ENCODE peak calls at places on chromosomes 4 and X, in nine cellular contexts. U is mesendoderm, D is activated B cell treated with CpG ODN at 0.5 μM for 24 hours, P is activated T-cell treated with anti-CD3 and anti-CD28 coated beads for 1 hour, H is WERI-Rb-1, C is SW480, R is fibroblast of the conjunctiva, J is T-cell, G is keratinocyte. K is an unnamed sample.

GRCh38 chrX:41827886-41828285 is 95.5 kb downstream of the CASK start:
- DNase-seq in U (peak), J (no peak), R (no peak), D (no peak), P (no peak), G (no peak), H (peak), C (no peak), K (no peak)

GRCh38 chr4:73451978-73452747 is 16.1 kb downstream of the AFP start:
- DNase-seq in G (no peak), H (no peak), U (no peak), C (no peak), J (no peak), D (no peak), P (no peak), R (no peak), K (no peak)

GRCh38 chr4:76302856-76303438 is 3.6 kb upstream of the STBD1 start:
- DNase-seq in R (no peak), G (no peak), D (no peak), H (no peak), C (no peak), U (no peak), P (no peak), J (no peak), K (no peak)

GRCh38 chr4:106522839-106523238 is 154.3 kb upstream of the GIMD1 start:
- DNase-seq in J (no peak), G (no peak), D (no peak), P (no peak), R (no peak), U (no peak), C (no peak), H (peak), K (no peak)

GRCh38 chr4:147157860-147158701 is 212.4 kb upstream of the TTC29 start:
- DNase-seq in D (no peak), G (no peak), R (no peak), C (peak), H (peak), J (no peak), P (no peak), U (peak), K (peak)

GRCh38 chr4:113358784-113359183 is 309.3 kb downstream of the ANK2 start:
- DNase-seq in U (peak), J (no peak), C (no peak), P (no peak), H (no peak), R (no peak), G (no peak), D (no peak), K (no peak)

GRCh38 chrX:24145340-24146186 is 4.0 kb upstream of the ZFX start:
- DNase-seq in R (no peak), D (no peak), J (no peak), G (no peak), P (no peak), U (no peak), C (no peak), H (no peak), K (no peak)

GRCh38 chr4:98746936-98747658 is 88.7 kb upstream of the TSPAN5 start:
- DNase-seq in J (no peak), H (peak), U (no peak), G (no peak), P (no peak), R (no peak), C (no peak), D (no peak), K (no peak)

GRCh38 chrX:97446298-97446882 is 562.7 kb downstream of the RPA4 start:
- DNase-seq in C (no peak), U (no peak), H (no peak), J (no peak), D (no peak), P (no peak), G (no peak), R (no peak), K (no peak)

GRCh38 chr4:762211-763190 is 56.9 kb downstream of the PCGF3 start:
- DNase-seq in R (no peak), H (peak), G (no peak), P (no peak), D (no peak), C (no peak), U (no peak), J (no peak), K (no peak)

GRCh38 chrX:101595739-101596419 is 21.9 kb downstream of the ARMCX6 start:
- DNase-seq in R (peak), U (peak), J (peak), C (peak), D (no peak), G (no peak), H (peak), P (peak), K (peak)

GRCh38 chr4:25925486-25926201 is 11.6 kb downstream of the SMIM20 start:
- DNase-seq in G (no peak), C (peak), U (peak), H (peak), J (no peak), D (no peak), R (no peak), P (no peak), K (no peak)

GRCh38 chr4:164734476-164734875 is 19.5 kb upstream of the SMIM31 start:
- DNase-seq in G (no peak), R (no peak), P (no peak), H (peak), C (no peak), J (no peak), D (no peak), U (no peak), K (peak)

GRCh38 chrX:150688911-150689451 is 4.2 kb upstream of the MTMR1 start:
- DNase-seq in H (no peak), J (no peak), C (peak), G (peak), U (peak), P (no peak), D (no peak), R (peak), K (peak)

GRCh38 chr4:3073158-3074077 is 920 bp downstream of the HTT-AS start:
- DNase-seq in U (no peak), H (peak), G (no peak), P (no peak), C (no peak), D (no peak), J (no peak), R (no peak), K (peak)

GRCh38 chrX:153469811-153470410 is 465 bp downstream of the HAUS7 start:
- DNase-seq in D (no peak), J (no peak), C (peak), U (peak), R (no peak), P (no peak), H (peak), G (no peak), K (peak)

GRCh38 chrX:78130396-78130795 is 9.1 kb downstream of the TAF9B start:
- DNase-seq in J (no peak), C (no peak), U (no peak), D (no peak), H (no peak), G (no peak), R (no peak), P (no peak), K (no peak)

GRCh38 chrX:72568406-72569092 is 4.1 kb downstream of the HDAC8 start:
- DNase-seq in C (no peak), D (no peak), H (no peak), R (peak), U (no peak), J (no peak), P (no peak), G (no peak), K (no peak)

GRCh38 chr4:53586121-53586816 is 5.0 kb downstream of the LNX1 start:
- DNase-seq in U (no peak), C (peak), R (peak), H (no peak), P (no peak), D (no peak), G (peak), J (no peak), K (peak)

GRCh38 chr4:107490116-107490515 is 229.9 kb downstream of the PAPSS1 start:
- DNase-seq in R (no peak), J (no peak), H (no peak), P (no peak), D (no peak), G (no peak), C (no peak), U (no peak), K (no peak)

GRCh38 chrX:129235903-129236302 is 287.4 kb downstream of the SMARCA1 start:
- DNase-seq in R (no peak), C (no peak), J (no peak), D (no peak), G (no peak), P (no peak), U (peak), H (peak), K (no peak)

GRCh38 chr4:153464068-153464467 is 2.1 kb upstream of the TMEM131L start:
- DNase-seq in D (no peak), J (no peak), H (no peak), G (no peak), R (no peak), C (no peak), U (no peak), P (no peak), K (no peak)

GRCh38 chrX:103918050-103918449 is 44.4 kb upstream of the TMSB15B start:
- DNase-seq in G (no peak), C (peak), J (peak), P (peak), D (peak), U (peak), H (peak), R (peak), K (peak)

GRCh38 chrX:119757979-119758681 is at the start of gene SOWAHD:
- DNase-seq in P (no peak), G (no peak), R (no peak), J (no peak), H (peak), D (peak), U (peak), C (peak), K (no peak)

GRCh38 chr4:39814403-39815185 is 116.7 kb downstream of the UBE2K start:
- DNase-seq in G (no peak), C (no peak), R (no peak), J (peak), H (no peak), U (peak), D (no peak), P (no peak), K (no peak)

GRCh38 chr4:169243808-169244207 is 26.9 kb downstream of the SH3RF1 start:
- DNase-seq in G (no peak), P (no peak), H (no peak), R (peak), U (no peak), D (no peak), J (no peak), C (no peak), K (no peak)

GRCh38 chrX:110588853-110589252 is 206.8 kb downstream of the CHRDL1 start:
- DNase-seq in P (no peak), J (no peak), U (no peak), R (no peak), H (no peak), G (no peak), D (no peak), C (peak), K (no peak)

GRCh38 chr4:7498406-7499200 is 63.9 kb upstream of the PSAPL1 start:
- DNase-seq in J (no peak), G (no peak), C (no peak), D (no peak), U (no peak), P (no peak), R (no peak), H (no peak), K (no peak)

K was measured in foreskin melanocyte.